ENCODE peak calls at places on chromosomes 2 and 18, in six cellular contexts. One of them, this sample, is unnamed.

GRCh38 chr2:240922234-240922981 is 16.3 kb downstream of the CROCC2 start:
- DNase-seq in amniotic stem cell: no peak
- DNase-seq in T follicular helper cell: no peak
- DNase-seq in activated CD8-positive, alpha-beta memory T cell treated with anti-CD3 and anti-CD28 coated beads for 24 hours: peak; percentile 51
- DNase-seq in H54: no peak
- DNase-seq in A549: no peak
- DNase-seq in this sample: no peak

GRCh38 chr2:68774569-68775271 is 40.1 kb downstream of the ARHGAP25 start:
- DNase-seq in amniotic stem cell: no peak
- DNase-seq in T follicular helper cell: peak; percentile 16
- DNase-seq in activated CD8-positive, alpha-beta memory T cell treated with anti-CD3 and anti-CD28 coated beads for 24 hours: peak; percentile 83
- DNase-seq in H54: no peak
- DNase-seq in A549: no peak
- DNase-seq in this sample: no peak

GRCh38 chr2:151042938-151043337 is 218.7 kb downstream of the RBM43 start:
- DNase-seq in amniotic stem cell: no peak
- DNase-seq in T follicular helper cell: no peak
- DNase-seq in activated CD8-positive, alpha-beta memory T cell treated with anti-CD3 and anti-CD28 coated beads for 24 hours: no peak
- DNase-seq in H54: no peak
- DNase-seq in A549: no peak
- DNase-seq in this sample: no peak

GRCh38 chr18:79588636-79589481 is 90.7 kb upstream of the CTDP1 start:
- DNase-seq in amniotic stem cell: peak; percentile 19
- DNase-seq in T follicular helper cell: no peak
- DNase-seq in activated CD8-positive, alpha-beta memory T cell treated with anti-CD3 and anti-CD28 coated beads for 24 hours: no peak
- DNase-seq in H54: no peak
- DNase-seq in A549: no peak
- DNase-seq in this sample: no peak

GRCh38 chr2:15773204-15773603 is 167.1 kb upstream of the MYCN start:
- DNase-seq in amniotic stem cell: no peak
- DNase-seq in T follicular helper cell: no peak
- DNase-seq in activated CD8-positive, alpha-beta memory T cell treated with anti-CD3 and anti-CD28 coated beads for 24 hours: no peak
- DNase-seq in H54: no peak
- DNase-seq in A549: no peak
- DNase-seq in this sample: no peak

GRCh38 chr2:216880509-216881184 is 20.8 kb upstream of the TNP1 start:
- DNase-seq in amniotic stem cell: no peak
- DNase-seq in T follicular helper cell: no peak
- DNase-seq in activated CD8-positive, alpha-beta memory T cell treated with anti-CD3 and anti-CD28 coated beads for 24 hours: no peak
- DNase-seq in H54: no peak
- DNase-seq in A549: no peak
- DNase-seq in this sample: no peak

GRCh38 chr18:24601624-24602023 is 141.2 kb downstream of the HRH4 start:
- DNase-seq in amniotic stem cell: no peak
- DNase-seq in T follicular helper cell: no peak
- DNase-seq in activated CD8-positive, alpha-beta memory T cell treated with anti-CD3 and anti-CD28 coated beads for 24 hours: no peak
- DNase-seq in H54: no peak
- DNase-seq in A549: no peak
- DNase-seq in this sample: no peak

GRCh38 chr2:227079726-227080125 is 84.3 kb downstream of the COL4A4 start:
- DNase-seq in amniotic stem cell: no peak
- DNase-seq in T follicular helper cell: no peak
- DNase-seq in activated CD8-positive, alpha-beta memory T cell treated with anti-CD3 and anti-CD28 coated beads for 24 hours: no peak
- DNase-seq in H54: no peak
- DNase-seq in A549: no peak
- DNase-seq in this sample: no peak

GRCh38 chr2:24021122-24021998 is 11.5 kb downstream of the MFSD2B start:
- DNase-seq in amniotic stem cell: no peak
- DNase-seq in T follicular helper cell: no peak
- DNase-seq in activated CD8-positive, alpha-beta memory T cell treated with anti-CD3 and anti-CD28 coated beads for 24 hours: no peak
- DNase-seq in H54: no peak
- DNase-seq in A549: peak; percentile 57
- DNase-seq in this sample: no peak

GRCh38 chr2:190860985-190861721 is 19.5 kb upstream of the GLS start:
- DNase-seq in amniotic stem cell: peak; percentile 48
- DNase-seq in T follicular helper cell: no peak
- DNase-seq in activated CD8-positive, alpha-beta memory T cell treated with anti-CD3 and anti-CD28 coated beads for 24 hours: no peak
- DNase-seq in H54: peak; percentile 19
- DNase-seq in A549: no peak
- DNase-seq in this sample: no peak

GRCh38 chr18:35729971-35730668 is 148.6 kb downstream of the GALNT1 start:
- DNase-seq in amniotic stem cell: no peak
- DNase-seq in T follicular helper cell: no peak
- DNase-seq in activated CD8-positive, alpha-beta memory T cell treated with anti-CD3 and anti-CD28 coated beads for 24 hours: no peak
- DNase-seq in H54: no peak
- DNase-seq in A549: no peak
- DNase-seq in this sample: no peak

GRCh38 chr2:182816856-182817255 is 49.6 kb downstream of the FRZB start:
- DNase-seq in amniotic stem cell: no peak
- DNase-seq in T follicular helper cell: no peak
- DNase-seq in activated CD8-positive, alpha-beta memory T cell treated with anti-CD3 and anti-CD28 coated beads for 24 hours: no peak
- DNase-seq in H54: no peak
- DNase-seq in A549: no peak
- DNase-seq in this sample: no peak

GRCh38 chr2:197031805-197032204 is 105.3 kb upstream of the PGAP1 start:
- DNase-seq in amniotic stem cell: no peak
- DNase-seq in T follicular helper cell: no peak
- DNase-seq in activated CD8-positive, alpha-beta memory T cell treated with anti-CD3 and anti-CD28 coated beads for 24 hours: no peak
- DNase-seq in H54: no peak
- DNase-seq in A549: no peak
- DNase-seq in this sample: no peak